ENCODE peak calls at places on chromosomes 1 and 21, in nine cellular contexts. P is AG09319; Y is tibial artery; W is CD4-positive, CD25-positive, alpha-beta regulatory T cell; E is activated naive CD4-positive, alpha-beta T cell; N is amniotic stem cell; K is caudate nucleus; C is effector memory CD4-positive, alpha-beta T cell; F is NCI-H774. U is an unnamed sample.

GRCh38 chr1:229862017-229862774 is 204.8 kb upstream of the GALNT2 start:
- DNase-seq in E (no peak), P (no peak), C (no peak), N (no peak), W (no peak), F (no peak), K (peak), Y (peak), U (no peak)

GRCh38 chr21:44614161-44614631 is 2.3 kb downstream of the KRTAP10-8 start:
- DNase-seq in Y (no peak), E (no peak), W (no peak), C (no peak), F (no peak), N (no peak), K (no peak), P (no peak), U (no peak)

GRCh38 chr1:6083801-6084467 is 38.2 kb downstream of the KCNAB2 start:
- DNase-seq in K (no peak), Y (no peak), E (no peak), N (peak), W (no peak), C (no peak), P (peak), F (no peak), U (no peak)

GRCh38 chr1:71080178-71080781 is 555 bp downstream of the ZRANB2 start:
- DNase-seq in F (no peak), W (peak), K (no peak), N (no peak), Y (no peak), C (no peak), P (no peak), E (no peak), U (no peak)

GRCh38 chr1:56709269-56709880 is 64.3 kb downstream of the PRKAA2 start:
- DNase-seq in P (peak), C (no peak), Y (no peak), E (no peak), N (no peak), K (no peak), W (peak), F (peak), U (peak)

GRCh38 chr1:161792740-161793139 is 26.6 kb downstream of the ATF6 start:
- DNase-seq in P (peak), Y (no peak), C (no peak), W (peak), E (no peak), N (peak), F (peak), K (no peak), U (peak)

GRCh38 chr1:59597420-59598199 is 217.1 kb upstream of the HOOK1 start:
- DNase-seq in K (no peak), E (no peak), P (no peak), F (no peak), W (no peak), C (no peak), Y (no peak), N (no peak), U (no peak)

GRCh38 chr1:101300916-101301315 is 64.1 kb downstream of the S1PR1 start:
- DNase-seq in K (no peak), E (no peak), W (no peak), C (no peak), F (no peak), Y (no peak), P (no peak), N (no peak), U (no peak)

GRCh38 chr1:219871427-219872057 is 56.8 kb downstream of the SLC30A10 start:
- DNase-seq in P (no peak), C (no peak), F (peak), E (no peak), Y (no peak), N (no peak), W (no peak), K (no peak), U (no peak)

GRCh38 chr1:63795455-63795854 is 21.6 kb downstream of the ROR1 start:
- DNase-seq in E (no peak), W (no peak), N (no peak), Y (no peak), F (no peak), C (no peak), K (no peak), P (no peak), U (no peak)

GRCh38 chr1:40530735-40531380 is 579 bp upstream of the ZNF684 start:
- DNase-seq in W (no peak), P (no peak), Y (no peak), E (no peak), K (no peak), N (no peak), C (no peak), F (peak), U (no peak)

GRCh38 chr1:234934611-234935033 is 194.0 kb downstream of the TOMM20 start:
- DNase-seq in W (no peak), C (no peak), Y (peak), F (no peak), N (peak), E (no peak), K (no peak), P (no peak), U (no peak)

GRCh38 chr1:205236526-205236925 is 8.8 kb downstream of the TMCC2 start:
- DNase-seq in Y (peak), W (no peak), C (no peak), K (no peak), P (no peak), E (no peak), N (no peak), F (no peak), U (no peak)

GRCh38 chr1:40049745-40050144 is 9.2 kb downstream of the CAP1 start:
- DNase-seq in F (no peak), P (no peak), C (no peak), Y (no peak), K (peak), N (no peak), W (no peak), E (no peak), U (no peak)

GRCh38 chr1:52240592-52240991 is 98.7 kb downstream of the ZFYVE9 start:
- DNase-seq in N (no peak), C (no peak), W (no peak), P (no peak), E (no peak), F (no peak), Y (no peak), K (no peak), U (no peak)

GRCh38 chr1:20487236-20487590 is 1.2 kb upstream of the CAMK2N1 start:
- DNase-seq in P (no peak), E (no peak), C (no peak), N (no peak), W (no peak), Y (no peak), F (no peak), K (no peak), U (no peak)

GRCh38 chr1:156684227-156684782 is 7.1 kb upstream of the NES start:
- DNase-seq in K (no peak), W (peak), Y (no peak), F (no peak), N (no peak), E (no peak), C (no peak), P (no peak), U (no peak)

GRCh38 chr1:62687421-62687902 is 724 bp downstream of the DOCK7 start:
- DNase-seq in C (no peak), P (no peak), E (no peak), K (peak), F (peak), N (peak), Y (no peak), W (peak), U (no peak)

GRCh38 chr1:119651641-119652040 is 3.6 kb upstream of the ZNF697 start:
- DNase-seq in E (no peak), K (no peak), W (no peak), Y (no peak), F (no peak), P (no peak), N (no peak), C (no peak), U (no peak)

GRCh38 chr1:232452137-232452536 is 177.8 kb downstream of the SIPA1L2 start:
- DNase-seq in W (no peak), Y (no peak), P (no peak), C (no peak), E (no peak), F (no peak), N (no peak), K (no peak), U (no peak)

GRCh38 chr1:173190101-173190895 is 16.8 kb downstream of the TNFSF4 start:
- DNase-seq in P (no peak), C (no peak), Y (peak), E (no peak), K (peak), F (peak), W (no peak), N (no peak), U (peak)

GRCh38 chr1:97630281-97630680 is 290.6 kb downstream of the DPYD start:
- DNase-seq in F (no peak), K (no peak), N (no peak), P (no peak), E (no peak), Y (no peak), W (no peak), C (no peak), U (no peak)

GRCh38 chr1:175267716-175268416 is 75.3 kb upstream of the KIAA0040 start:
- DNase-seq in P (no peak), Y (no peak), K (no peak), F (no peak), W (no peak), N (no peak), C (no peak), E (no peak), U (no peak)

GRCh38 chr1:231774719-231775322 is 148.2 kb downstream of the DISC1 start:
- DNase-seq in K (no peak), P (no peak), N (no peak), E (no peak), W (no peak), Y (no peak), F (no peak), C (no peak), U (no peak)

GRCh38 chr1:38009088-38009840 is 3.3 kb upstream of the UTP11 start:
- DNase-seq in C (no peak), P (no peak), F (no peak), K (no peak), E (no peak), Y (no peak), W (peak), N (no peak), U (no peak)

GRCh38 chr1:32339363-32339978 is 3.4 kb upstream of the MARCKSL1 start:
- DNase-seq in P (no peak), E (no peak), C (no peak), Y (no peak), W (no peak), N (peak), K (no peak), F (no peak), U (no peak)

GRCh38 chr1:101738475-101738874 is 258.3 kb downstream of the OLFM3 start:
- DNase-seq in P (peak), C (no peak), Y (no peak), K (no peak), F (no peak), W (no peak), E (no peak), N (peak), U (no peak)

GRCh38 chr1:62144238-62144831 is 50.3 kb upstream of the L1TD1 start:
- DNase-seq in C (no peak), N (no peak), F (peak), K (peak), W (peak), Y (peak), P (peak), E (no peak), U (peak)

GRCh38 chr1:23904748-23905357 is 8.3 kb downstream of the CNR2 start:
- DNase-seq in W (no peak), F (no peak), P (no peak), Y (no peak), C (no peak), E (no peak), N (no peak), K (no peak), U (no peak)

GRCh38 chr21:45973475-45974072 is 8.0 kb upstream of the COL6A1 start:
- DNase-seq in E (peak), W (peak), Y (peak), C (peak), N (peak), P (peak), F (no peak), K (peak), U (no peak)

GRCh38 chr1:213658508-213658907 is 329.3 kb upstream of the PROX1 start:
- DNase-seq in E (no peak), P (no peak), N (no peak), W (no peak), F (no peak), K (no peak), Y (no peak), C (no peak), U (no peak)

GRCh38 chr1:172321429-172321828 is 99.1 kb upstream of the C1orf105 start:
- DNase-seq in K (no peak), C (no peak), E (no peak), W (no peak), F (no peak), N (no peak), P (no peak), Y (peak), U (peak)

U was measured in HFF-Myc.